ENCODE peak calls at places on chromosomes 5 and 9, in four cellular contexts. N, W, Q and C are unnamed samples.

GRCh38 chr9:109467936-109468335 is 30.2 kb downstream of the PTPN3 start:
- DNase-seq in N (peak), W (no peak), Q (no peak), C (no peak)

GRCh38 chr9:127526655-127527559 is 75.6 kb downstream of the LRSAM1 start:
- DNase-seq in N (no peak), W (no peak), Q (no peak), C (no peak)

GRCh38 chr5:157372472-157372822 is 87.6 kb upstream of the NIPAL4 start:
- DNase-seq in N (no peak), W (no peak), Q (no peak), C (peak)

GRCh38 chr9:110712955-110713354 is 44.4 kb downstream of the MUSK start:
- DNase-seq in N (no peak), W (no peak), Q (no peak), C (peak)

GRCh38 chr5:149666212-149666852 is 63.8 kb upstream of the PPARGC1B start:
- DNase-seq in N (no peak), W (no peak), Q (peak), C (peak)

GRCh38 chr5:94174748-94175411 is 433.5 kb upstream of the POU5F2 start:
- DNase-seq in N (no peak), W (no peak), Q (peak), C (peak)

GRCh38 chr9:124708633-124709032 is 62.5 kb downstream of the NR6A1 start:
- DNase-seq in N (peak), W (peak), Q (no peak), C (peak)

GRCh38 chr5:3341446-3342240 is 254.0 kb upstream of the IRX1 start:
- DNase-seq in N (no peak), W (no peak), Q (no peak), C (no peak)

GRCh38 chr9:20593551-20593950 is 28.7 kb downstream of the MLLT3 start:
- DNase-seq in N (peak), W (no peak), Q (peak), C (no peak)

GRCh38 chr5:3428355-3428754 is 167.3 kb upstream of the IRX1 start:
- DNase-seq in N (no peak), W (no peak), Q (no peak), C (no peak)

GRCh38 chr9:98045234-98046160 is 11.0 kb upstream of the NANS start:
- DNase-seq in N (no peak), W (peak), Q (no peak), C (peak)

GRCh38 chr5:73673161-73673591 is 47.2 kb downstream of the ARHGEF28 start:
- DNase-seq in N (peak), W (peak), Q (peak), C (peak)

GRCh38 chr9:72539824-72540347 is 18.5 kb downstream of the TMC1 start:
- DNase-seq in N (no peak), W (no peak), Q (no peak), C (no peak)

GRCh38 chr9:33415152-33416038 is 13.0 kb upstream of the AQP7 start:
- DNase-seq in N (peak), W (peak), Q (peak), C (peak)

GRCh38 chr9:4290427-4290837 is 9.4 kb downstream of the GLIS3 start:
- DNase-seq in N (no peak), W (no peak), Q (peak), C (no peak)

GRCh38 chr5:173383711-173384110 is 55.5 kb upstream of the STC2 start:
- DNase-seq in N (no peak), W (no peak), Q (no peak), C (no peak)

GRCh38 chr9:114386886-114387677 is 700 bp downstream of the AKNA start:
- DNase-seq in N (no peak), W (no peak), Q (peak), C (no peak)

GRCh38 chr5:148543727-148544126 is 110.6 kb downstream of the HTR4 start:
- DNase-seq in N (no peak), W (no peak), Q (no peak), C (no peak)

GRCh38 chr5:148539851-148540250 is 114.5 kb downstream of the HTR4 start:
- DNase-seq in N (no peak), W (no peak), Q (no peak), C (no peak)

GRCh38 chr5:148540636-148541035 is 113.7 kb downstream of the HTR4 start:
- DNase-seq in N (no peak), W (no peak), Q (no peak), C (no peak)

GRCh38 chr5:148541054-148541835 is 113.1 kb downstream of the HTR4 start:
- DNase-seq in N (no peak), W (no peak), Q (no peak), C (no peak)

GRCh38 chr5:148542812-148543211 is 111.5 kb downstream of the HTR4 start:
- DNase-seq in N (no peak), W (no peak), Q (peak), C (no peak)
- TF ChIP-seq EZH2 in N (no peak), W (no peak), Q (no peak), C (no peak)

DNA sequence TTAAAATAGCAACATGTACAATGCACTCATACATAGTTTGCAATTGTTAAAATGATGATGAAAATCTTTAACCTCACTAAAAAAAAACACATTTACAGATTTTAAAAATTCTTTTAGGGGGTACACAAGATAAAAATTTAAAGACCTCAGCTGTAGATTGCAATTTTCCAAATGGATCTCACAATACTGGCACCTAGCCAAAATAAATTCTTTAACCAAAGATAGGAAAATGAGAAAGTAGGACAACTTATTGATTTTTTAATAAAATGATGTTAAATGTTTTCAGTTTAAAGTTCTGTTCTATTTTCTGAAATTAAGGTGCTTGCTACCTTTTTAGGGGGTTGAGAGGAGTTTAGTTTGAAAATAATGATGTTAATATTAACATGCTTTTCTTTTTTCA is 90.0 kb downstream of the PCSK1 start:
- DNase-seq in N (no peak), W (no peak), Q (no peak), C (no peak)
- TF ChIP-seq EZH2 in N (no peak), W (no peak), Q (no peak), C (no peak)

GRCh38 chr5:133348406-133348805 is 263.9 kb downstream of the FSTL4 start:
- DNase-seq in N (no peak), W (no peak), Q (no peak), C (no peak)
- TF ChIP-seq EZH2 in N (no peak), W (no peak), Q (no peak), C (no peak)

DNA sequence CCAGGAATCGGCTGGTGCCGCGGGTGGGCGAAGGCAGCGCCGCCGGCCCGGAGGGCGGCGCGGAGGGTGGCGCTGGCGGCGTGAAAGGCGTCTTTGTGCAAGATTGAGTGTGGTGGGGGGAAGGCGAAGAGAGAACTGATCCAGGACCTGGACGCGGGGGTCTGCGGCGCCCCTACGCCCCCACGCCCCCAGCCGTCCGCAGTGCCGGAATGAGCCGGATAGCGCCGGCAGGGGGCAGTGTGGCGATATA is 4.5 kb upstream of the RGMB start:
- DNase-seq in N (no peak), W (no peak), Q (no peak), C (peak)
- TF ChIP-seq EZH2 in N (no peak), W (no peak), Q (no peak), C (no peak)

GRCh38 chr5:77669677-77670076 is 31.2 kb upstream of the OTP start:
- DNase-seq in N (no peak), W (no peak), Q (no peak), C (no peak)
- TF ChIP-seq EZH2 in N (no peak), W (no peak), Q (no peak), C (no peak)

GRCh38 chr5:88688981-88689661 is 193.9 kb downstream of the MEF2C start:
- DNase-seq in N (no peak), W (no peak), Q (no peak), C (no peak)
- TF ChIP-seq EZH2 in N (no peak), W (no peak), Q (no peak), C (no peak)

DNA sequence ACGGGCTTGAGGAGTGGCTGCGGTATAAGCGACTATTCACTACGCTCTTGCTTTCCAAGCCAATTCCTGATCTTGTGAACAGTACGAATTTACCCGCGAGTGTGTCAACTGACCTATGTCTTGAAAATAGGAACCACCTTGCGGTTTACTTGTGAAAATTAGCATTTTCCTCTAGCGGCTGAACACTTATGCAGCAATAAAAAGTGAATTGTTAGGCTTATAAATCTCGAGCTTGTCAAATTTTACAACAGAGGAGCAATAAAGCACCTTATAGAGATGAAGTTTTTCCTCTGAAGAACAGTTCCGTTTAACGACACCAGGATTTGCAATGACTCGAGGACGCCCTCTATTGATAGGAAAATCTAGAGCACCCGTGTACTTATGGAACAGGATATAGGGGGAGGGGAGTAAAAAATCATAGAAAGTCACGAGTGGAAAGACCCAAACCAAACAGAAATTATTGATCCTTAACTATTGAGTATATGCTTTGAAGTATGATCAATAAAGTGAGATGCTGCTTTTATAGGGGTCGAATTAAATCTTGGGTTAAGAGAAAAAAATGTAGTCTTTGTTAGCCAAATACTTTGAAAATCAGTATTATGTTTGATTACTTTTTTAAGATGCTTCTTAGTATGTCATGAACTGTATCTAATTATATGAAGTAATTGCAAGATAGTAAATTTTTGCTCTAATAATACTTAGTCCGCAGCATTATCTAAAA is 1.9 kb upstream of the RGMB start:
- DNase-seq in N (peak), W (peak), Q (peak), C (peak)
- TF ChIP-seq EZH2 in N (no peak), W (no peak), Q (no peak), C (no peak)

GRCh38 chr5:178460174-178460573 is 130.0 kb downstream of the COL23A1 start:
- DNase-seq in N (no peak), W (no peak), Q (no peak), C (no peak)

GRCh38 chr5:178455480-178455835 is 134.7 kb downstream of the COL23A1 start:
- DNase-seq in N (no peak), W (no peak), Q (no peak), C (no peak)

GRCh38 chr5:178460598-178461425 is 129.4 kb downstream of the COL23A1 start:
- DNase-seq in N (peak), W (peak), Q (peak), C (peak)

GRCh38 chr5:178457471-178457870 is 132.7 kb downstream of the COL23A1 start:
- DNase-seq in N (no peak), W (no peak), Q (no peak), C (no peak)

DNA sequence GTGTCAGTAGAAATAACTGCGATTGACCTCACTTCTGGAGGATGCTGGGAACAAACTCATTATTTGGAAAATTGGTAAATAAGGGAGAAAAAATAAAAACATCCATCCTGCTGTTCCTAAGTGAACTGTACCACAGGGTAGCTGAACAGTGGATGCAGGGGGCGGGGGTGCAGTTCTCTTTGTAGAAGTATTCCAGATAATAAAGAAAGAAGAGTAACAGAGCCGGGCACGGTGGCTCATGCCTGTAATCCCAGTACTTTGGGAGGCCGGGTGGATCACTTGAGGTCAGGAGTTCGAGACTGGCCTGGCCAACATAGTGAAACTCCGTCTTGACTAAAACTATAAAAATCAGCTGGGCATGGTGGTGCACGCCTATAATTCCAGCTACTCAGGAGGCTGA is 132.1 kb downstream of the COL23A1 start:
- DNase-seq in N (no peak), W (no peak), Q (no peak), C (no peak)
- TF ChIP-seq EZH2 in N (no peak), W (no peak), Q (no peak), C (no peak)

GRCh38 chr9:2016411-2017208 is 1.5 kb downstream of the SMARCA2 start:
- DNase-seq in N (peak), W (peak), Q (peak), C (peak)

GRCh38 chr9:2018764-2019548 is 3.8 kb downstream of the SMARCA2 start:
- DNase-seq in N (peak), W (no peak), Q (no peak), C (no peak)

GRCh38 chr9:2017209-2017458 is 2.0 kb downstream of the SMARCA2 start:
- DNase-seq in N (peak), W (no peak), Q (no peak), C (no peak)

GRCh38 chr9:2018162-2018643 is 3.1 kb downstream of the SMARCA2 start:
- DNase-seq in N (no peak), W (no peak), Q (no peak), C (no peak)

GRCh38 chr9:2017459-2018161 is 2.5 kb downstream of the SMARCA2 start:
- DNase-seq in N (peak), W (peak), Q (peak), C (peak)
- TF ChIP-seq EZH2 in N (no peak), W (no peak), Q (no peak), C (no peak)

DNA sequence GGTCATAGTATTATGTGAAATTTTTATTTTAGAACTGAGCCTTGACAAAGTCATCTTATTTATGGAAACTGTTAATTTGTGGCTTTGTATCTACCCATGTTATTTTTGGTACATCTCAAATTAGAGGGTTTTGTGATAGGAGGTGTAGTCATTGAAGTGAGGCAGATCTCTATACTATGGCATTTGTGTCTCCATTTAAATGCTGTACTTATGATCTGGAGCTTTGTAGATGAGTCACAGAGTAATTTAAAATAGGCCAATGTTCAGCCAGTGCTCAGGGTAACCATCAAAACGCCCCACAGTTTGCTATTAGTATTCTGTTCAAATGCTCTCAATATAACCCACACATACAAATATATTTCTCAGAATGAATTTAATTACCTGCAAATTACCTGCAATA is 351.5 kb upstream of the KLF9 start:
- DNase-seq in N (no peak), W (no peak), Q (no peak), C (no peak)
- TF ChIP-seq EZH2 in N (no peak), W (no peak), Q (no peak), C (no peak)